ENCODE peak calls at places on chromosomes 11 and 22, in nine cellular contexts. F is cardiac fibroblast; S is NT2/D1; U is fibroblast of the aortic adventitia; L is psoas muscle; W is CD4-positive, alpha-beta memory T cell; Y is pancreas; O is adrenal gland; G is upper lobe of left lung. A is an unnamed sample.

GRCh38 chr11:63889344-63889743 is 27.6 kb downstream of the RCOR2 start:
- DNase-seq in F (no peak), S (no peak), U (no peak), L (no peak), W (no peak), Y (no peak), O (no peak), G (no peak), A (no peak)

GRCh38 chr22:42769574-42770447 is 49.1 kb upstream of the A4GALT start:
- DNase-seq in F (peak), S (no peak), U (peak), L (peak), W (no peak), Y (peak), O (peak), G (peak), A (no peak)

GRCh38 chr11:36362902-36363301 is 66.8 kb downstream of the PRR5L start:
- DNase-seq in F (peak), S (no peak), U (peak), L (no peak), W (no peak), Y (no peak), O (no peak), G (no peak), A (no peak)

GRCh38 chr11:62546244-62546936 is at the start of gene AHNAK:
- DNase-seq in F (peak), S (no peak), U (peak), L (peak), W (peak), Y (peak), O (peak), G (peak), A (no peak)

GRCh38 chr11:124644426-124645280 is 22.0 kb downstream of the TBRG1 start:
- DNase-seq in F (peak), S (peak), U (peak), L (peak), W (peak), Y (peak), O (peak), G (no peak), A (peak)

GRCh38 chr11:66970808-66971442 is 4.2 kb upstream of the C11orf86 start:
- DNase-seq in F (peak), S (no peak), U (peak), L (peak), W (no peak), Y (no peak), O (peak), G (no peak), A (no peak)

GRCh38 chr22:35728639-35729308 is 11.1 kb downstream of the APOL5 start:
- DNase-seq in F (no peak), S (no peak), U (no peak), L (no peak), W (no peak), Y (peak), O (no peak), G (no peak), A (peak)

GRCh38 chr11:96218901-96219300 is 124.1 kb downstream of the MAML2 start:
- DNase-seq in F (no peak), S (no peak), U (no peak), L (no peak), W (no peak), Y (no peak), O (no peak), G (no peak), A (no peak)

GRCh38 chr11:114215428-114215827 is 80.8 kb upstream of the NNMT start:
- DNase-seq in F (no peak), S (no peak), U (no peak), L (no peak), W (no peak), Y (no peak), O (no peak), G (no peak), A (peak)

GRCh38 chr11:27427183-27427980 is 45.2 kb downstream of the LGR4 start:
- DNase-seq in F (peak), S (no peak), U (peak), L (no peak), W (no peak), Y (no peak), O (no peak), G (no peak), A (no peak)

GRCh38 chr11:83257638-83258229 is 28.4 kb downstream of the CCDC90B start:
- DNase-seq in F (peak), S (no peak), U (peak), L (peak), W (no peak), Y (no peak), O (peak), G (no peak), A (no peak)

GRCh38 chr11:94740083-94740974 is 27.8 kb upstream of the AMOTL1 start:
- DNase-seq in F (peak), S (no peak), U (no peak), L (peak), W (no peak), Y (peak), O (peak), G (peak), A (no peak)

GRCh38 chr11:126878892-126879291 is 121.7 kb downstream of the KIRREL3 start:
- DNase-seq in F (no peak), S (no peak), U (no peak), L (no peak), W (no peak), Y (no peak), O (no peak), G (no peak), A (no peak)

GRCh38 chr11:76677010-76677771 is 6.6 kb upstream of the LRRC32 start:
- DNase-seq in F (no peak), S (no peak), U (no peak), L (no peak), W (no peak), Y (no peak), O (no peak), G (no peak), A (no peak)

GRCh38 chr11:76683496-76684095 is 13.0 kb upstream of the LRRC32 start:
- DNase-seq in F (no peak), S (no peak), U (no peak), L (no peak), W (no peak), Y (no peak), O (no peak), G (no peak), A (no peak)

GRCh38 chr11:76678316-76678715 is 7.8 kb upstream of the LRRC32 start:
- DNase-seq in F (no peak), S (no peak), U (no peak), L (no peak), W (no peak), Y (no peak), O (no peak), G (no peak), A (no peak)

GRCh38 chr11:76682681-76683080 is 12.1 kb upstream of the LRRC32 start:
- DNase-seq in F (no peak), S (no peak), U (no peak), L (no peak), W (no peak), Y (no peak), O (no peak), G (no peak), A (no peak)

GRCh38 chr11:76680517-76681425 is 10.2 kb upstream of the LRRC32 start:
- DNase-seq in F (peak), S (peak), U (peak), L (peak), W (peak), Y (peak), O (peak), G (peak), A (peak)
- H3K4me3 ChIP-seq in F (no peak), S (no peak), U (peak), L (no peak), W (no peak), Y (no peak), O (no peak), G (no peak), A (no peak)

DNA sequence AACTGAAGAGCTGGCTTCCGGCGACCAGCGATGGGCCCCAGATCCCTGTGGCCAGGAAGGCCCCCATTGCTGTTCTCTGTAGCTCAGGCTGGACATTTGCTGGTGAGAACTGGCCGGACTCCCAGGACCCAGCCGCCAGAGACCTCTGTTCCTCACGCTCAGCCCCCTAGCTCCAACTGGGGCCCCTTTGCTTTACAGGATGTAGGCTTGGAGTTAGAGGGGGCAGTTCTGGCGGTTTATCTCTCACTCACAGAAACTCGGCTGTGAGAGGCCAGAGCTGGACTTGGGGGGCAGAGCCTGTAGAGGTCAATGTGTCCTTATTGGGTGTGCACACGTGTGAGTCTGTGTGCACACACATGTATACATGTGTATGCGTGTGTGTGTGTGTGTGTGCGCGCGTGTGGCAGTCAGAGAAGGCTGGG is 494 bp downstream of the SMIM38 start:
- DNase-seq in F (no peak), S (no peak), U (no peak), L (no peak), W (no peak), Y (no peak), O (no peak), G (no peak), A (no peak)
- H3K4me3 ChIP-seq in F (no peak), S (no peak), U (no peak), L (no peak), W (no peak), Y (no peak), O (no peak), G (no peak), A (no peak)

GRCh38 chr22:30502911-30503310 is 2.6 kb downstream of the SEC14L4 start:
- DNase-seq in F (no peak), S (no peak), U (no peak), L (no peak), W (no peak), Y (no peak), O (no peak), G (no peak), A (no peak)
- H3K4me3 ChIP-seq in F (no peak), S (no peak), U (no peak), L (no peak), W (no peak), Y (no peak), O (no peak), G (no peak), A (no peak)

DNA sequence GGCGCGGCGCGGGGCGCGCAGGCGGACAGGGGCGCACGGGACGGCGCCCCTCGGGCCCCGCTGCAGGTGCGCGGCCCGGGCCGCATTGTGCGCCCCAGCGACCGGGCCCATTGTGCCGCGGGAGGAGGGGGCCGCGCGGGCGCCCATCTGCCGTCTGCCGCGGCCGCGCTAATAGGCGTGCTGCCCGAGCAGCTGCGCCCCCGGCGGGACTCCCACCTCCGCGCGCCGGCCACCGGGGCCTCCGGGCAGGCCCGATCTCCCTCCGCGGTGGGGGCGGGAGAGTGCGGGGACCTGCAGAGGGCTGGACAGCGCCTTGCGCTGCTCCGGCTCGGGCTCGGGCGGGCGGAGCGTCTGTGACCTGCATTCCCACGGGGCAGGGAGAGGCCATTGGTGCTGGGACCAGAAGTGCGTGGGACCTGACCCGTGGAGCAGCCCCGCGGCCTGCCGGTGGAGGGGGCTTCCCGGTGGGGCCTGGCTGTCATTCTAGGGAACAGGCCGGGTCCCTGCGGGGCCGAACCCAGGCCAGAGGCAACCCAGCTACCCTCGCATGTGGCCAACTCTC is 950 bp downstream of the BRSK2 start:
- DNase-seq in F (no peak), S (no peak), U (no peak), L (peak), W (no peak), Y (no peak), O (no peak), G (peak), A (no peak)
- H3K4me3 ChIP-seq in F (no peak), S (peak), U (no peak), L (peak), W (no peak), Y (peak), O (no peak), G (no peak), A (no peak)

DNA sequence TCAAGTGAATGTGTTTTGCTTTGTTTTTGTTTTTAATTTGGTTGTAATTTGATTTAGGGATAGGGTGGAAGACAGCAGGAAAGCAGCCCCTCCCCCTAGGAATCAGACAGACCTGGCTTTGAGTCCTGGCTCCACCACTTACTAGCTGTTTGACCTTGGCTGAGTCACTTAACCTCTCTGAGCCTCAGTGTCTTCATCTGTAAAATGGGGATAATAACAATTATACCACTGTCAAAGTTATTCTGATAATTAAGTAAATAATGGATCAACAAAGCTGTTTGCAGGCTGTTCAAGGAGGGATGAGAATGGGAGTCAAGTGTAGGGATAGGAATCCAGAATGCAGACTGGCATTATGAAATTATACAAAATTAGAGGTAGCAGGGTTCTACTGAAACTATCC is 1.2 kb downstream of the ANAPC15 start:
- DNase-seq in F (no peak), S (no peak), U (no peak), L (no peak), W (no peak), Y (no peak), O (no peak), G (no peak), A (no peak)
- H3K4me3 ChIP-seq in F (peak), S (peak), U (peak), L (peak), W (peak), Y (no peak), O (no peak), G (peak), A (peak)

GRCh38 chr11:2471804-2472096 is 26.9 kb downstream of the KCNQ1 start:
- DNase-seq in F (no peak), S (no peak), U (no peak), L (no peak), W (no peak), Y (peak), O (no peak), G (no peak), A (no peak)
- H3K4me3 ChIP-seq in F (no peak), S (no peak), U (no peak), L (no peak), W (no peak), Y (no peak), O (no peak), G (no peak), A (no peak)

DNA sequence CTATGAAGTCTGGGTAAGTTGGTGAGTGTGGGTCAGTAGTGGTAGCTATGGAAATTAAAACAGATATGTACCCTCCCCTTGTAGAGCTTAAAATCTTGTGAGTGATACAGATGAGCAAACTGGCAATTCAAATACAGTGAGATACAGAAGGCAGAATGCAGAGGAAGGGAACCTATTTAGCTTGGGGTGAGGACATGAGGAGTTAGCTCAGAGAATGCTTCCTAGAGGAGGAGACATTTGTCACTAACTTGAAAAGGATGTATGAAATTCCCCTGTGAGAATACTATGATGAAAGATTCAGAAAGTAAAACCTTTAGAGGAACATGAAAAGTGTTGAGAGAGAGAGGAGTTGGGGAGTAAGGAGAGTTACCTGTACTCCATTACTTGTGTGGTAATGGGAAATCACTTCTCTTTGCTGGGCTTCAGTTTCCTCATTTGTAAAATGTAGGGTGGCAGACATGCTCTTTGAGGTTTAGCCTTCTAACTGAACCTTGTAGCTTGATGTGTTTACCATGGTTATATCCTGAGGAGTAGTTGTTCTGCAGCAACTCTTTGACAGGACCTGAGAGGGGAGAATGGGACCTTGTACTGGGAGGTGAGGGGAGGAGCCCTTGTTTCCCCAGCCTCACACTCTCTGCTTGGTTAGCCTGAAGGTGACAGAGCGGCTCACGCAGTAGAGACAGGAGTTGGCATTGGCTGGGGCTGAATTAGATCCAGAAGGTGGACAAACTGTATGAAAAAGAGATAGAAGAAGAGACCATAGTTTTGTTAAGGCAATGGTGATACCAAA is 17.9 kb downstream of the SWAP70 start:
- DNase-seq in F (no peak), S (no peak), U (no peak), L (no peak), W (no peak), Y (no peak), O (no peak), G (no peak), A (no peak)
- H3K4me3 ChIP-seq in F (no peak), S (no peak), U (no peak), L (no peak), W (no peak), Y (no peak), O (no peak), G (no peak), A (no peak)

A was measured in Jurkat, Clone E6-1.